ENCODE peak calls at places on chromosomes 13 and 19, in eight cellular contexts. B is suprapubic skin; M is hepatocyte; A is PC-3; W is transverse colon; Q is pancreas; V is spleen; P is CD8-positive, alpha-beta T cell. U is an unnamed sample.

GRCh38 chr19:39024875-39025641 is 7.3 kb downstream of the FBXO27 start:
- DNase-seq in W (no peak), B (no peak), V (no peak), M (no peak), A (no peak), Q (no peak), P (no peak), U (no peak)

GRCh38 chr13:85864963-85865530 is 65.8 kb upstream of the SLITRK6 start:
- DNase-seq in M (peak; percentile 34), W (no peak), A (peak; percentile 52), B (no peak), P (no peak), V (no peak), Q (no peak), U (no peak)

GRCh38 chr19:39196860-39197562 is at the start of gene NCCRP1:
- DNase-seq in A (no peak), M (no peak), Q (peak; percentile 69), W (no peak), B (no peak), P (no peak), V (no peak), U (no peak)

GRCh38 chr13:29977721-29978120 is 127.3 kb upstream of the UBL3 start:
- DNase-seq in M (no peak), Q (no peak), B (no peak), V (no peak), W (no peak), P (no peak), A (no peak), U (no peak)

GRCh38 chr13:106919093-106919492 is 351.2 kb upstream of the ARGLU1 start:
- DNase-seq in A (no peak), M (no peak), B (no peak), W (no peak), P (no peak), V (no peak), Q (no peak), U (peak; percentile 36)

GRCh38 chr13:52842440-52842839 is 6.0 kb downstream of the PCDH8 start:
- DNase-seq in W (no peak), A (no peak), Q (no peak), B (no peak), V (no peak), M (no peak), P (no peak), U (no peak)

GRCh38 chr13:81597101-81597500 is 1256.2 kb upstream of the SPRY2 start:
- DNase-seq in V (no peak), Q (no peak), A (no peak), P (no peak), W (no peak), M (no peak), B (no peak), U (no peak)

GRCh38 chr19:42794751-42795150 is 29.3 kb upstream of the PSG8 start:
- DNase-seq in V (no peak), M (no peak), B (no peak), P (no peak), W (no peak), A (no peak), Q (no peak), U (no peak)

GRCh38 chr13:21043898-21044297 is 17.5 kb downstream of the LATS2 start:
- DNase-seq in P (no peak), V (no peak), A (no peak), W (no peak), M (peak; percentile 51), Q (no peak), B (no peak), U (no peak)

GRCh38 chr13:43742911-43743310 is 43.9 kb downstream of the ENOX1 start:
- DNase-seq in A (no peak), Q (no peak), P (no peak), M (no peak), B (no peak), W (no peak), V (no peak), U (no peak)

GRCh38 chr13:26584713-26585112 is 27.2 kb downstream of the WASF3 start:
- DNase-seq in Q (no peak), W (no peak), A (peak; percentile 18), V (no peak), B (no peak), M (peak; percentile 15), P (no peak), U (no peak)

GRCh38 chr19:54373781-54374266 is 9.1 kb upstream of the LAIR1 start:
- DNase-seq in V (no peak), Q (no peak), W (no peak), M (no peak), B (no peak), A (no peak), P (no peak), U (no peak)

GRCh38 chr19:11551603-11552235 is 7.3 kb downstream of the ELOF1 start:
- DNase-seq in B (no peak), Q (no peak), A (no peak), M (no peak), P (no peak), W (peak; percentile 26), V (no peak), U (no peak)
- TF ChIP-seq CTCF in B (no peak), Q (no peak), A (peak; percentile 58), M (peak; percentile 10), P (no peak), W (no peak), V (no peak), U (peak; percentile 13)

GRCh38 chr13:36822786-36823185 is 3.8 kb downstream of the RFXAP start:
- DNase-seq in Q (no peak), M (no peak), A (no peak), B (no peak), P (no peak), W (no peak), V (no peak), U (no peak)
- TF ChIP-seq CTCF in Q (no peak), M (no peak), A (no peak), B (no peak), P (no peak), W (no peak), V (no peak), U (no peak)

GRCh38 chr13:48647625-48648024 is 6.1 kb upstream of the CYSLTR2 start:
- DNase-seq in M (no peak), A (no peak), B (no peak), V (no peak), P (no peak), W (peak; percentile 27), Q (no peak), U (no peak)
- TF ChIP-seq CTCF in M (no peak), A (no peak), B (no peak), V (no peak), P (no peak), W (peak; percentile 42), Q (no peak), U (no peak)

GRCh38 chr19:50607874-50608785 is 31.6 kb downstream of the SYT3 start:
- DNase-seq in W (peak; percentile 37), B (no peak), A (peak; percentile 34), P (peak; percentile 74), Q (peak; percentile 62), M (peak; percentile 95), V (peak; percentile 84), U (peak; percentile 88)
- TF ChIP-seq CTCF in W (no peak), B (no peak), A (peak; percentile 41), P (no peak), Q (no peak), M (peak; percentile 62), V (peak; percentile 38), U (peak; percentile 47)

DNA sequence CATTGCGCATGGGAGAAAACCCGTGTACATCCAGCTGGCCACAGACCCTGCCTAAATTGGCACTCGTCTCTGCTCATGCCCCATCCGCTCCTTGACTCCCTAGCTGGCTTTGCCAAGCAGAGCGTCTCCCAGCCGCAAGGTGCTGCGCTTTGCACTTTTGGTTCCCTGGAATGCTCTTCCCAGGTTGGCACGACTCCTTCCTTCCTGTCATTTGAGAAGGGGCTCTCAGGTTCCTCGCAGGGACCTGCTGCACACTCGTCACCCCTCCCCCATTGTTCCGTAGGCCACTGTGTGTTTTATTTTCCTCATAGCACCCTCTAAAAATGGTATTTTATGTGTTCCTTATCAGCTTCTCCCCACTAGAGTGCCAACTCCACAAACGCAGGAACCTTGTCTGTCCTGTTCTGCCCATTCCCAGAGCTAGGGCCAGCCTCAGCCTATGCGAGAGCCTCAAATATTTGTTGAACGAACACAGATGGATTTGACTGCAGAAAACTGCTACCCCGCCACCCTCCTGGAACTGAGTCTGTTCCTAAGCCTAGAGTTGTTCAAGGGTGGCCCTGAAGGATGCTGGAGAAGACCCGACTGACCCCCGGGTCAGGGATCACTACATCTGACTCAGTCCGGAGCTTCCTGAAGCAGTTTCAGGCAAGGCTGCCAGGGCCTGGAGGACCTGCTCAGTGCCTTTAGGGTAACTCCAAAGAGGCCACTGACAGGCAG is 8.4 kb upstream of the CEBPA start:
- DNase-seq in A (peak; percentile 66), V (no peak), P (no peak), B (no peak), M (no peak), Q (peak; percentile 70), W (peak; percentile 48), U (no peak)
- TF ChIP-seq CTCF in A (no peak), V (no peak), P (no peak), B (no peak), M (no peak), Q (no peak), W (peak; percentile 34), U (no peak)

U was measured in GM20000.